ENCODE peak calls at places on chromosome 18, in seven cellular contexts. One of them, this sample, is unnamed. For H3K4me1, the result is how much of the 10 kb centered on the place peaks cover.

GRCh38 chr18:31819106-31819924 is 58.6 kb upstream of the SLC25A52 start:
- DNase-seq in transverse colon: no peak
- DNase-seq in stomach: no peak
- DNase-seq in GM12878: no peak
- DNase-seq in A549: peak
- DNase-seq in sigmoid colon: no peak
- DNase-seq in heart left ventricle: no peak
- DNase-seq in this sample: no peak

GRCh38 chr18:9849407-9849961 is 36.3 kb upstream of the TXNDC2 start:
- DNase-seq in transverse colon: peak
- DNase-seq in stomach: peak
- DNase-seq in GM12878: no peak
- DNase-seq in A549: no peak
- DNase-seq in sigmoid colon: peak
- DNase-seq in heart left ventricle: peak
- DNase-seq in this sample: peak

GRCh38 chr18:12783524-12783923 is 80.7 kb downstream of the PSMG2 start:
- DNase-seq in transverse colon: peak
- DNase-seq in stomach: no peak
- DNase-seq in GM12878: no peak
- DNase-seq in A549: no peak
- DNase-seq in sigmoid colon: no peak
- DNase-seq in heart left ventricle: no peak
- DNase-seq in this sample: no peak

GRCh38 chr18:50183556-50183955 is 11.4 kb downstream of the MYO5B start:
- DNase-seq in transverse colon: no peak
- DNase-seq in stomach: no peak
- DNase-seq in GM12878: no peak
- DNase-seq in A549: no peak
- DNase-seq in sigmoid colon: no peak
- DNase-seq in heart left ventricle: no peak
- DNase-seq in this sample: no peak

GRCh38 chr18:68948622-68949021 is 150.7 kb downstream of the CCDC102B start:
- DNase-seq in transverse colon: no peak
- DNase-seq in stomach: no peak
- DNase-seq in GM12878: no peak
- DNase-seq in A549: no peak
- DNase-seq in sigmoid colon: no peak
- DNase-seq in heart left ventricle: no peak
- DNase-seq in this sample: no peak

GRCh38 chr18:55777666-55778304 is 189.8 kb upstream of the TCF4 start:
- DNase-seq in transverse colon: no peak
- DNase-seq in stomach: no peak
- DNase-seq in GM12878: no peak
- DNase-seq in A549: no peak
- DNase-seq in sigmoid colon: no peak
- DNase-seq in heart left ventricle: no peak
- DNase-seq in this sample: no peak

GRCh38 chr18:63890950-63891304 is 3.4 kb downstream of the SERPINB2 start:
- DNase-seq in transverse colon: no peak
- DNase-seq in stomach: no peak
- DNase-seq in GM12878: no peak
- DNase-seq in A549: peak
- DNase-seq in sigmoid colon: no peak
- DNase-seq in heart left ventricle: no peak
- DNase-seq in this sample: no peak

GRCh38 chr18:75005622-75006021 is 203.3 kb downstream of the PTGR3 start:
- DNase-seq in transverse colon: no peak
- DNase-seq in stomach: no peak
- DNase-seq in GM12878: no peak
- DNase-seq in A549: no peak
- DNase-seq in sigmoid colon: no peak
- DNase-seq in heart left ventricle: no peak
- DNase-seq in this sample: no peak

GRCh38 chr18:45802814-45803492 is 22.5 kb upstream of the SIGLEC15 start:
- DNase-seq in transverse colon: no peak
- DNase-seq in stomach: no peak
- DNase-seq in GM12878: no peak
- DNase-seq in A549: peak
- DNase-seq in sigmoid colon: no peak
- DNase-seq in heart left ventricle: no peak
- DNase-seq in this sample: no peak

GRCh38 chr18:55206941-55207340 is 247.7 kb upstream of the CCDC68 start:
- DNase-seq in transverse colon: no peak
- DNase-seq in stomach: no peak
- DNase-seq in GM12878: no peak
- DNase-seq in A549: no peak
- DNase-seq in sigmoid colon: no peak
- DNase-seq in heart left ventricle: no peak
- DNase-seq in this sample: no peak

GRCh38 chr18:13067124-13067523 is 76.0 kb downstream of the CEP192 start:
- DNase-seq in transverse colon: no peak
- DNase-seq in stomach: no peak
- DNase-seq in GM12878: peak
- DNase-seq in A549: no peak
- DNase-seq in sigmoid colon: no peak
- DNase-seq in heart left ventricle: no peak
- DNase-seq in this sample: no peak

GRCh38 chr18:55401275-55401620 is 186.7 kb downstream of the TCF4 start:
- DNase-seq in transverse colon: no peak
- DNase-seq in stomach: no peak
- DNase-seq in GM12878: no peak
- DNase-seq in A549: no peak
- DNase-seq in sigmoid colon: no peak
- DNase-seq in heart left ventricle: no peak
- DNase-seq in this sample: no peak

GRCh38 chr18:35282353-35282752 is 7.7 kb downstream of the ZSCAN30 start:
- DNase-seq in transverse colon: no peak
- DNase-seq in stomach: no peak
- DNase-seq in GM12878: no peak
- DNase-seq in A549: no peak
- DNase-seq in sigmoid colon: no peak
- DNase-seq in heart left ventricle: no peak
- DNase-seq in this sample: no peak

GRCh38 chr18:76985951-76986236 is 146.7 kb downstream of the MBP start:
- DNase-seq in transverse colon: no peak
- DNase-seq in stomach: no peak
- DNase-seq in GM12878: no peak
- DNase-seq in A549: no peak
- DNase-seq in sigmoid colon: no peak
- DNase-seq in heart left ventricle: no peak
- DNase-seq in this sample: peak

GRCh38 chr18:473687-474265 is 26.7 kb downstream of the COLEC12 start:
- DNase-seq in transverse colon: no peak
- DNase-seq in stomach: no peak
- DNase-seq in GM12878: no peak
- DNase-seq in A549: no peak
- DNase-seq in sigmoid colon: no peak
- DNase-seq in heart left ventricle: no peak
- DNase-seq in this sample: no peak

GRCh38 chr18:476368-476767 is 24.1 kb downstream of the COLEC12 start:
- DNase-seq in transverse colon: no peak
- DNase-seq in stomach: no peak
- DNase-seq in GM12878: no peak
- DNase-seq in A549: no peak
- DNase-seq in sigmoid colon: no peak
- DNase-seq in heart left ventricle: no peak
- DNase-seq in this sample: no peak

GRCh38 chr18:477565-477964 is 22.9 kb downstream of the COLEC12 start:
- DNase-seq in transverse colon: no peak
- DNase-seq in stomach: peak
- DNase-seq in GM12878: no peak
- DNase-seq in A549: peak
- DNase-seq in sigmoid colon: no peak
- DNase-seq in heart left ventricle: no peak
- DNase-seq in this sample: peak

GRCh38 chr18:474416-474815 is 26.1 kb downstream of the COLEC12 start:
- DNase-seq in transverse colon: no peak
- DNase-seq in stomach: no peak
- DNase-seq in GM12878: no peak
- DNase-seq in A549: no peak
- DNase-seq in sigmoid colon: no peak
- DNase-seq in heart left ventricle: no peak
- DNase-seq in this sample: no peak

DNA sequence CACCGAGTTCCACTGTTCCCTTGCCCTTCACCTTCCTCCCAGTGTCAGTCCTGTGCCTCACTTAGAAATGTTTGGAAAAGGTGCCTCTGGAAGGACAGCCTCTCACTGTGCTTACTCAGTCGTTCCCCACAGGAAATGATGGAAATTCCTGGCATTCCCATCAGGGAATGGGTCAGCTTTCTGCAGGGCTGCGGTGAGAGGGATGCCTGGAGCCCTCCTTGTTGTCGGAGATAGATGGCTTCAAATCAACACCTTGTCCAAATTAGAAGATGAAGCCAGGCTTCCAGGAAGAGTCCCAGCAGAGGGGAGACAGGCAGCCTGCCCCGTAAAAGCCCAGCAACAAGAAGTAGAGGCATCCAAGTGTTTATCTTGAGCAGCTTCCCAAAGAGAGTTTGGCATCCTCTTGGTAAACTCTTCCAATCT is 25.3 kb downstream of the COLEC12 start:
- DNase-seq in transverse colon: no peak
- DNase-seq in stomach: no peak
- DNase-seq in GM12878: no peak
- DNase-seq in A549: no peak
- DNase-seq in sigmoid colon: peak
- DNase-seq in heart left ventricle: no peak
- DNase-seq in this sample: no peak
- H3K4me1 ChIP-seq in transverse colon: under half
- H3K4me1 ChIP-seq in stomach: under half
- H3K4me1 ChIP-seq in GM12878: under half
- H3K4me1 ChIP-seq in A549: under half
- H3K4me1 ChIP-seq in sigmoid colon: half or more
- H3K4me1 ChIP-seq in heart left ventricle: under half
- H3K4me1 ChIP-seq in this sample: under half

GRCh38 chr18:7684357-7684756 is 117.2 kb downstream of the PTPRM start:
- DNase-seq in transverse colon: no peak
- DNase-seq in stomach: no peak
- DNase-seq in GM12878: no peak
- DNase-seq in A549: no peak
- DNase-seq in sigmoid colon: no peak
- DNase-seq in heart left ventricle: no peak
- DNase-seq in this sample: no peak
- TF ChIP-seq POLR2A in transverse colon: no peak
- TF ChIP-seq POLR2A in stomach: no peak
- TF ChIP-seq POLR2A in GM12878: no peak
- TF ChIP-seq POLR2A in A549: no peak
- TF ChIP-seq POLR2A in sigmoid colon: no peak
- TF ChIP-seq POLR2A in heart left ventricle: no peak
- TF ChIP-seq POLR2A in this sample: no peak

GRCh38 chr18:67735506-67735905 is 219.0 kb upstream of the DSEL start:
- DNase-seq in transverse colon: no peak
- DNase-seq in stomach: no peak
- DNase-seq in GM12878: no peak
- DNase-seq in A549: no peak
- DNase-seq in sigmoid colon: no peak
- DNase-seq in heart left ventricle: no peak
- DNase-seq in this sample: no peak
- H3K27ac ChIP-seq in transverse colon: no peak
- H3K27ac ChIP-seq in stomach: no peak
- H3K27ac ChIP-seq in GM12878: no peak
- H3K27ac ChIP-seq in A549: no peak
- H3K27ac ChIP-seq in sigmoid colon: no peak
- H3K27ac ChIP-seq in heart left ventricle: no peak
- H3K27ac ChIP-seq in this sample: no peak

GRCh38 chr18:62755946-62756345 is 40.6 kb downstream of the PHLPP1 start:
- DNase-seq in transverse colon: no peak
- DNase-seq in stomach: no peak
- DNase-seq in GM12878: no peak
- DNase-seq in A549: no peak
- DNase-seq in sigmoid colon: no peak
- DNase-seq in heart left ventricle: no peak
- DNase-seq in this sample: no peak

GRCh38 chr18:62751977-62752376 is 36.6 kb downstream of the PHLPP1 start:
- DNase-seq in transverse colon: no peak
- DNase-seq in stomach: no peak
- DNase-seq in GM12878: no peak
- DNase-seq in A549: no peak
- DNase-seq in sigmoid colon: no peak
- DNase-seq in heart left ventricle: no peak
- DNase-seq in this sample: no peak

GRCh38 chr18:62751341-62751821 is 36.0 kb downstream of the PHLPP1 start:
- DNase-seq in transverse colon: no peak
- DNase-seq in stomach: no peak
- DNase-seq in GM12878: no peak
- DNase-seq in A549: no peak
- DNase-seq in sigmoid colon: no peak
- DNase-seq in heart left ventricle: no peak
- DNase-seq in this sample: no peak

GRCh38 chr18:62755454-62755853 is 40.1 kb downstream of the PHLPP1 start:
- DNase-seq in transverse colon: no peak
- DNase-seq in stomach: no peak
- DNase-seq in GM12878: no peak
- DNase-seq in A549: no peak
- DNase-seq in sigmoid colon: no peak
- DNase-seq in heart left ventricle: no peak
- DNase-seq in this sample: no peak

DNA sequence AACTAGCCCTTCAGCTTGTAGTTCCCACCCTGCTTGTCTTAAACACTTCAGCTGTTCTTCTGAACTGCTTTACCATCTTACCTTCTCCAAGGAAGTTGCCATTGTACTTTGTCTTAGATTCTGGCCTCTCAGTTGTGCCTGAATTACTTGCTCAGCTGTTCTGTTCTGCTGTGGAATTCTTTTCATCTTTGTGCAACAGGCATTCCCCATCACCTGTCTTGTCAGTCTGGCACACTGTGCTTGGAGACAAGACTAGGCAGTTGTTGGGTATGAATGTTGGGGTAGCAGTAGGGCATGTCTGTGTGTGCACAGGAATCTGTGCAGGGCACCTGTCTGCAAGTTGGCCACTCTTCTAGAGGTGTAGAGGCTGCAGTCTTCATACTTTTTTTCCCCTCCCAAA is 38.7 kb downstream of the PHLPP1 start:
- DNase-seq in transverse colon: no peak
- DNase-seq in stomach: no peak
- DNase-seq in GM12878: no peak
- DNase-seq in A549: no peak
- DNase-seq in sigmoid colon: no peak
- DNase-seq in heart left ventricle: no peak
- DNase-seq in this sample: no peak
- H3K4me1 ChIP-seq in transverse colon: half or more
- H3K4me1 ChIP-seq in stomach: under half
- H3K4me1 ChIP-seq in GM12878: under half
- H3K4me1 ChIP-seq in A549: under half
- H3K4me1 ChIP-seq in sigmoid colon: under half
- H3K4me1 ChIP-seq in heart left ventricle: under half
- H3K4me1 ChIP-seq in this sample: under half

GRCh38 chr18:48833701-48834394 is 116.9 kb downstream of the SMAD7 start:
- DNase-seq in transverse colon: peak
- DNase-seq in stomach: peak
- DNase-seq in GM12878: no peak
- DNase-seq in A549: no peak
- DNase-seq in sigmoid colon: no peak
- DNase-seq in heart left ventricle: peak
- DNase-seq in this sample: peak
- TF ChIP-seq POLR2A in transverse colon: no peak
- TF ChIP-seq POLR2A in stomach: no peak
- TF ChIP-seq POLR2A in GM12878: peak
- TF ChIP-seq POLR2A in A549: no peak
- TF ChIP-seq POLR2A in sigmoid colon: no peak
- TF ChIP-seq POLR2A in heart left ventricle: no peak
- TF ChIP-seq POLR2A in this sample: no peak

This sample was measured in right lobe of liver.